ENCODE peak calls at places on chromosomes 7 and 10, in four cellular contexts. X, E, M and H are unnamed samples.

GRCh38 chr7:48182736-48183369 is 11.6 kb downstream of the ABCA13 start:
- DNase-seq in M (no peak), E (no peak), X (no peak), H (no peak)

GRCh38 chr10:28938745-28939144 is 261.4 kb downstream of the BAMBI start:
- DNase-seq in E (no peak), M (no peak), X (no peak), H (no peak)

GRCh38 chr10:125414998-125415397 is 254.6 kb upstream of the CTBP2 start:
- DNase-seq in M (no peak), X (no peak), E (no peak), H (no peak)

GRCh38 chr7:155164316-155164715 is 94.2 kb downstream of the HTR5A start:
- DNase-seq in M (no peak), E (no peak), X (no peak), H (no peak)

GRCh38 chr7:28418311-28418710 is 6.0 kb downstream of the CREB5 start:
- DNase-seq in M (no peak), E (no peak), X (no peak), H (no peak)

GRCh38 chr10:27998178-27998953 is 513 bp downstream of the ODAD2 start:
- DNase-seq in E (no peak), X (no peak), M (no peak), H (no peak)

GRCh38 chr10:97058521-97058920 is 127.2 kb downstream of the SLIT1 start:
- DNase-seq in X (no peak), M (no peak), E (no peak), H (peak; percentile 19)

GRCh38 chr7:4416436-4417092 is 265.5 kb upstream of the FOXK1 start:
- DNase-seq in X (no peak), M (no peak), E (no peak), H (no peak)

GRCh38 chr7:78019457-78020130 is 221.0 kb downstream of the PHTF2 start:
- DNase-seq in M (no peak), X (peak; percentile 58), E (peak; percentile 49), H (peak; percentile 13)

GRCh38 chr7:75650062-75650461 is 88.7 kb downstream of the HIP1 start:
- DNase-seq in E (no peak), M (no peak), X (no peak), H (no peak)

GRCh38 chr10:88473989-88474883 is 108.9 kb downstream of the RNLS start:
- DNase-seq in E (no peak), M (no peak), X (no peak), H (no peak)

GRCh38 chr7:117225536-117225935 is 97.3 kb downstream of the WNT2 start:
- DNase-seq in M (no peak), E (no peak), X (no peak), H (no peak)

GRCh38 chr7:101903505-101903849 is 86.1 kb downstream of the CUX1 start:
- DNase-seq in M (no peak), X (no peak), E (no peak), H (no peak)

GRCh38 chr7:134365341-134366054 is 48.8 kb upstream of the SLC35B4 start:
- DNase-seq in X (no peak), M (no peak), E (no peak), H (no peak)

GRCh38 chr10:70546585-70546984 is 56.0 kb downstream of the PRF1 start:
- DNase-seq in M (no peak), X (no peak), E (no peak), H (no peak)

GRCh38 chr7:125195156-125195555 is 265.5 kb upstream of the POT1 start:
- DNase-seq in X (no peak), M (no peak), E (no peak), H (no peak)

GRCh38 chr10:62492012-62492869 is 118.1 kb downstream of the ZNF365 start:
- DNase-seq in X (no peak), M (no peak), E (peak; percentile 23), H (no peak)

GRCh38 chr7:130351664-130352015 is 7.0 kb downstream of the CPA5 start:
- DNase-seq in M (no peak), X (no peak), E (no peak), H (no peak)

GRCh38 chr10:7475954-7476353 is 65.1 kb upstream of the SFMBT2 start:
- DNase-seq in M (no peak), X (no peak), E (no peak), H (no peak)

GRCh38 chr7:39589323-39590111 is 23.3 kb downstream of the YAE1 start:
- DNase-seq in E (peak; percentile 61), X (no peak), M (no peak), H (no peak)

GRCh38 chr10:111222961-111223360 is 146.1 kb downstream of the ADRA2A start:
- DNase-seq in M (no peak), X (no peak), E (no peak), H (no peak)

GRCh38 chr10:89158446-89158845 is 48.7 kb downstream of the CH25H start:
- DNase-seq in X (no peak), M (no peak), E (no peak), H (no peak)

GRCh38 chr7:24685706-24686105 is 71.6 kb downstream of the GSDME start:
- DNase-seq in E (no peak), M (no peak), X (no peak), H (no peak)

GRCh38 chr10:122051609-122052385 is 62.8 kb downstream of the TACC2 start:
- DNase-seq in M (no peak), X (no peak), E (no peak), H (no peak)

GRCh38 chr7:100679129-100679926 is 5.8 kb downstream of the GNB2 start:
- DNase-seq in M (no peak), E (no peak), X (no peak), H (no peak)

GRCh38 chr7:38507379-38507778 is 123.8 kb downstream of the AMPH start:
- DNase-seq in M (no peak), E (no peak), X (no peak), H (no peak)

GRCh38 chr7:73904219-73905136 is 43.5 kb downstream of the TMEM270 start:
- DNase-seq in M (no peak), E (no peak), X (no peak), H (no peak)

GRCh38 chr7:55299273-55299967 is 65.7 kb upstream of the LANCL2 start:
- DNase-seq in M (no peak), E (no peak), X (no peak), H (no peak)